ENCODE peak calls at places on chromosomes 3 and 15, in eight cellular contexts. I is HepG2, Q is osteoblast, L is mesenchymal stem cell, D is astrocyte, B is DND-41, S is neuronal stem cell, E is hepatocyte. O is an unnamed sample.

GRCh38 chr15:76035593-76035992 is 23.4 kb upstream of the NRG4 start:
- DNase-seq in Q (no peak), L (no peak), D (no peak), S (no peak), I (no peak), E (no peak), B (no peak), O (no peak)

GRCh38 chr15:93141373-93141790 is 52.4 kb upstream of the RGMA start:
- DNase-seq in I (no peak), B (peak), L (no peak), Q (no peak), E (no peak), D (no peak), S (no peak), O (no peak)

GRCh38 chr3:187281191-187281714 is 10.3 kb downstream of the MASP1 start:
- DNase-seq in I (no peak), D (peak), Q (peak), B (no peak), L (peak), E (peak), S (no peak), O (peak)

GRCh38 chr15:42131006-42131405 is 25.4 kb downstream of the PLA2G4F start:
- DNase-seq in I (no peak), B (no peak), D (no peak), Q (no peak), E (no peak), L (no peak), S (no peak), O (no peak)

GRCh38 chr3:195865752-195866151 is 42.6 kb downstream of the TNK2 start:
- DNase-seq in I (no peak), S (no peak), L (no peak), Q (peak), D (no peak), E (no peak), B (no peak), O (no peak)

GRCh38 chr3:42052867-42053351 is 38.2 kb upstream of the TRAK1 start:
- DNase-seq in S (no peak), I (peak), Q (no peak), E (peak), D (no peak), L (peak), B (no peak), O (peak)

GRCh38 chr3:53744351-53744750 is 101.9 kb downstream of the CHDH start:
- DNase-seq in L (no peak), S (no peak), E (peak), I (no peak), D (no peak), B (peak), Q (no peak), O (no peak)

GRCh38 chr3:106251160-106251892 is 382.5 kb upstream of the CBLB start:
- DNase-seq in D (no peak), I (no peak), B (no peak), E (no peak), Q (peak), S (no peak), L (no peak), O (no peak)

GRCh38 chr3:21954709-21955108 is 203.7 kb upstream of the ZNF385D start:
- DNase-seq in E (no peak), D (peak), L (peak), I (no peak), Q (no peak), S (no peak), B (no peak), O (peak)

GRCh38 chr3:21960033-21960432 is 209.0 kb upstream of the ZNF385D start:
- DNase-seq in E (no peak), I (no peak), Q (no peak), D (no peak), L (no peak), S (no peak), B (no peak), O (no peak)

DNA sequence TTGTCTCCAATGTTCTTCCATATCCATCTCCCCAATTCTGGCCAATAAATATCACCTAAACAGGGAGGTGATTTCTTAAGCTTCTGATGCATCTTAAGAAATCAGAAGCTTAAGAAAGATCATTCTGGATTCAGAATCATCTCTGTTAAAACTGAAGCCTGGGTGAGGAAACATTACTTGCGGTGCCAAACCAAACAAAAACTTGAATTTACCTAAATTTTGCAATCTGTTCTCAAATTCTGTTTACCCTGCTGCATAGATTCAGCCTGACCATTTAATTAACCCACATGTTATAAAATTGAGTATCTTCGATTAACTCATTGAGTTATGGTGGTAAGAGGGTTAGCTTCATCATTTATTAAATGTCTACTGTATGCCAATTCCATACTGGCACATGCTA is 204.4 kb upstream of the ZNF385D start:
- DNase-seq in Q (no peak), S (no peak), E (no peak), B (no peak), D (no peak), I (no peak), L (no peak), O (peak)
- H2AFZ ChIP-seq in Q (no peak), S (no peak), E (no peak), B (no peak), D (no peak), I (no peak), L (no peak), O (no peak)

GRCh38 chr3:49132437-49133225 is at the start of gene LAMB2:
- DNase-seq in Q (peak), S (peak), L (peak), I (peak), D (peak), B (no peak), E (peak), O (peak)

GRCh38 chr3:49132073-49132436 is 795 bp downstream of the LAMB2 start:
- DNase-seq in B (no peak), I (no peak), E (no peak), L (no peak), D (no peak), Q (no peak), S (no peak), O (no peak)

GRCh38 chr3:49135499-49135898 is 2.6 kb upstream of the LAMB2 start:
- DNase-seq in I (no peak), S (no peak), D (no peak), E (no peak), B (no peak), Q (peak), L (no peak), O (no peak)

GRCh38 chr3:49133226-49133951 is 539 bp upstream of the LAMB2 start:
- DNase-seq in I (peak), S (peak), L (peak), Q (peak), D (peak), E (peak), B (no peak), O (peak)

GRCh38 chr3:49134471-49135265 is 1.8 kb upstream of the LAMB2 start:
- DNase-seq in E (no peak), Q (peak), I (peak), L (no peak), B (no peak), D (no peak), S (no peak), O (no peak)
- H3K4me2 ChIP-seq in E (peak), Q (peak), I (peak), L (no peak), B (no peak), D (peak), S (no peak), O (peak)

DNA sequence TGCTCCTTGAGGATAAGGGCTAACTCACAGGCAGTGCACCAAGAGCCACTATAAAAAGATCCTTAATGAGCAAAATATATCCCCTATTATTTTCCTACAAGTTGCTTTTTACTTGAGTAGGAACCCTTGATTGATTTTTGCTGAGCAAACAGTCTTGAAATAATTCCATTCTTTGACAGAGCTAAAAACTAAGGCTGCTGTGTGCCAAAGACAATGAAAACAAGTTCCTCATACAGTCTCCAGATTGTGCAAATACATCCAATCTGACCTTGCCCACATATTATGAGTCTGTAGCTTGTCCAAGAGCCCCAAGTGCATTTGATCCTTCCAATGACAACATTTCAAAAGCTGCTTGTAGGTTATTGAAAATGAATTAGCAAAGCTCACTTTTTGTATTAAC is 15.0 kb downstream of the PRKAR2A start:
- DNase-seq in L (no peak), S (no peak), B (no peak), Q (no peak), D (no peak), E (no peak), I (peak), O (peak)
- H2AFZ ChIP-seq in L (no peak), S (no peak), B (no peak), Q (no peak), D (no peak), E (no peak), I (no peak), O (no peak)

DNA sequence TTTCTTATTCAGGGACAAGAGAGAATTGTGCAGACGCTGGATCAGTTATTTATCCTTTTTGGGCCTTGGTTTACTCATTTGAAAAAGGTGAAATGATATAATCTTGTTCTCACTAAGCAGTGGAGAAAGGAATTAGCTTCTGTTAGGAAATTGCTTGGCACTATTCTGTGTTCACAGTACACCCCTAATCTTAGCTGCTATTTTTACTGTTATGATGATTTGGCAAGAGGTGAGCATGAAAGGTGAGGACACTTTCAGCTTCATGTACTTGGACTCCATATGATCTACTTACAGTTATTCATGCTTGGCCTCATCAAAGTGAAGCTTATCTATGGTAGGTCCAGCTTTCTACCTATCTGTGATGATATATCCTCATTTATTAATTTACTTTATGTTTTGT is 280.6 kb downstream of the EBLN2 start:
- DNase-seq in L (no peak), E (no peak), S (no peak), I (no peak), D (no peak), Q (no peak), B (no peak), O (no peak)
- H3K4me2 ChIP-seq in L (no peak), E (no peak), S (no peak), I (no peak), D (no peak), Q (no peak), B (no peak), O (no peak)

DNA sequence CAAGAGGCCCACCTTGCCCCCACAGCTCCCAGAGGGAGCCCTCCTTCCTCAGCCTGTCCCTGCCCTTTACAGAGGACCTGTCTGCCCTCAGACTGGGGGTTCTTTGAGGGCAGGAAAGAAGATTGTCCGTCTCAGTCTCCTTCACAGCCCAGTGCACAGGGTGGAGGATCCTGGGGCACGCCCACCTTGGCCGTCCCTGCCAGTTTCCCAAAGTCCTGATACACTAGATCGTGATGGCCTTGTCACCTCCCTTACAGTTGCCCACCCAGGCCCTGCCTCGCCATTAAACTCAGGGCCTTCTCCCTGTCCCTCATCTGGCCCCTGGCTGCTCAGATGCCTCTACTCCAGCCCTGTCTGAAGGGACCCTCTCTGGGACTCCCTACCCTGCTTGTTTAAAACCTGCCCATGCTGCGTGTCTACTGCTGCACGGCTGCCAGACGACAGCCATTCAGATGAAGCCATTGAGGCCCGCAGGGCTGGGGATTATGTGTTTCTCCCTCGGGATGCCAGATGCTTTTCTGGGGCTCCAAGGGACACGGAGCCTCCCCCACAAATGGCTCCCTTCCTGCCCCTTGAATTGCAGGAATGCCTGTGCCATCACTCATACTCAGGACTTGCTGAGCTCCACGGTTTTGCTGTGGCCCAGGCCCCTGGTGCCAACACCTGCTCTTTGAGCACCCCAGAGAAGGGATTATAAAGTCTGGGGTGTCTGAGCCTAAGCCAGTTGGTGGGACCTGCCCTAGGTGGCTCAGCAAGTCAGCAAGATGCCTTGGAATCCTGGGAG is 27.8 kb downstream of the ACSBG1 start:
- DNase-seq in S (no peak), Q (peak), I (no peak), B (no peak), D (peak), L (no peak), E (peak), O (no peak)
- H2AFZ ChIP-seq in S (no peak), Q (no peak), I (no peak), B (no peak), D (peak), L (no peak), E (no peak), O (no peak)